ENCODE peak calls at places on chromosomes 2 and 18, in nine cellular contexts. One of them, this sample, is unnamed.

GRCh38 chr2:232925153-232925768 is 55.2 kb downstream of the SNORC start:
- DNase-seq in mammary epithelial cell: no peak
- DNase-seq in tibial nerve: no peak
- DNase-seq in neuronal stem cell: no peak
- DNase-seq in SK-N-SH: no peak
- DNase-seq in effector memory CD4-positive, alpha-beta T cell: no peak
- DNase-seq in endodermal cell: peak
- DNase-seq in right lobe of liver: no peak
- DNase-seq in caudate nucleus: no peak
- DNase-seq in this sample: no peak

GRCh38 chr2:203782262-203782976 is 76.0 kb downstream of the CD28 start:
- DNase-seq in neuronal stem cell: peak
- DNase-seq in mammary epithelial cell: peak
- DNase-seq in caudate nucleus: no peak
- DNase-seq in effector memory CD4-positive, alpha-beta T cell: peak
- DNase-seq in tibial nerve: no peak
- DNase-seq in right lobe of liver: no peak
- DNase-seq in endodermal cell: peak
- DNase-seq in SK-N-SH: peak
- DNase-seq in this sample: no peak

GRCh38 chr2:142874293-142874814 is 3.1 kb upstream of the KYNU start:
- DNase-seq in tibial nerve: no peak
- DNase-seq in effector memory CD4-positive, alpha-beta T cell: no peak
- DNase-seq in right lobe of liver: no peak
- DNase-seq in caudate nucleus: no peak
- DNase-seq in neuronal stem cell: no peak
- DNase-seq in mammary epithelial cell: peak
- DNase-seq in SK-N-SH: no peak
- DNase-seq in endodermal cell: no peak
- DNase-seq in this sample: no peak

GRCh38 chr18:49651033-49651432 is 89.2 kb downstream of the LIPG start:
- DNase-seq in endodermal cell: peak
- DNase-seq in effector memory CD4-positive, alpha-beta T cell: no peak
- DNase-seq in caudate nucleus: no peak
- DNase-seq in mammary epithelial cell: no peak
- DNase-seq in tibial nerve: no peak
- DNase-seq in right lobe of liver: peak
- DNase-seq in neuronal stem cell: no peak
- DNase-seq in SK-N-SH: no peak
- DNase-seq in this sample: no peak

GRCh38 chr2:202018950-202019349 is 14.7 kb upstream of the FZD7 start:
- DNase-seq in caudate nucleus: no peak
- DNase-seq in mammary epithelial cell: no peak
- DNase-seq in endodermal cell: no peak
- DNase-seq in tibial nerve: no peak
- DNase-seq in neuronal stem cell: no peak
- DNase-seq in right lobe of liver: no peak
- DNase-seq in SK-N-SH: no peak
- DNase-seq in effector memory CD4-positive, alpha-beta T cell: no peak
- DNase-seq in this sample: no peak

GRCh38 chr18:55248497-55248896 is 289.2 kb upstream of the CCDC68 start:
- DNase-seq in caudate nucleus: no peak
- DNase-seq in mammary epithelial cell: no peak
- DNase-seq in effector memory CD4-positive, alpha-beta T cell: no peak
- DNase-seq in tibial nerve: no peak
- DNase-seq in SK-N-SH: no peak
- DNase-seq in neuronal stem cell: no peak
- DNase-seq in endodermal cell: no peak
- DNase-seq in right lobe of liver: no peak
- DNase-seq in this sample: no peak

GRCh38 chr2:99928472-99929053 is 213.8 kb downstream of the AFF3 start:
- DNase-seq in caudate nucleus: no peak
- DNase-seq in right lobe of liver: no peak
- DNase-seq in SK-N-SH: no peak
- DNase-seq in mammary epithelial cell: no peak
- DNase-seq in endodermal cell: no peak
- DNase-seq in neuronal stem cell: no peak
- DNase-seq in tibial nerve: no peak
- DNase-seq in effector memory CD4-positive, alpha-beta T cell: no peak
- DNase-seq in this sample: no peak

GRCh38 chr2:109375656-109376055 is 238.1 kb downstream of the SEPTIN10 start:
- DNase-seq in caudate nucleus: no peak
- DNase-seq in endodermal cell: peak
- DNase-seq in neuronal stem cell: no peak
- DNase-seq in mammary epithelial cell: no peak
- DNase-seq in right lobe of liver: no peak
- DNase-seq in tibial nerve: no peak
- DNase-seq in SK-N-SH: no peak
- DNase-seq in effector memory CD4-positive, alpha-beta T cell: no peak
- DNase-seq in this sample: no peak

GRCh38 chr2:178796079-178796677 is 11.0 kb downstream of the TTN start:
- DNase-seq in tibial nerve: no peak
- DNase-seq in right lobe of liver: no peak
- DNase-seq in neuronal stem cell: peak
- DNase-seq in SK-N-SH: peak
- DNase-seq in effector memory CD4-positive, alpha-beta T cell: no peak
- DNase-seq in caudate nucleus: no peak
- DNase-seq in endodermal cell: no peak
- DNase-seq in mammary epithelial cell: peak
- DNase-seq in this sample: no peak

GRCh38 chr2:11898576-11898975 is 152.1 kb downstream of the LPIN1 start:
- DNase-seq in right lobe of liver: no peak
- DNase-seq in tibial nerve: no peak
- DNase-seq in neuronal stem cell: no peak
- DNase-seq in caudate nucleus: no peak
- DNase-seq in SK-N-SH: no peak
- DNase-seq in effector memory CD4-positive, alpha-beta T cell: no peak
- DNase-seq in mammary epithelial cell: no peak
- DNase-seq in endodermal cell: no peak
- DNase-seq in this sample: no peak

GRCh38 chr2:100742884-100743283 is 77.1 kb upstream of the NPAS2 start:
- DNase-seq in neuronal stem cell: no peak
- DNase-seq in effector memory CD4-positive, alpha-beta T cell: no peak
- DNase-seq in caudate nucleus: no peak
- DNase-seq in mammary epithelial cell: peak
- DNase-seq in tibial nerve: no peak
- DNase-seq in endodermal cell: no peak
- DNase-seq in SK-N-SH: peak
- DNase-seq in right lobe of liver: no peak
- DNase-seq in this sample: no peak

GRCh38 chr2:172066394-172066863 is 18.9 kb upstream of the DLX1 start:
- DNase-seq in tibial nerve: no peak
- DNase-seq in SK-N-SH: no peak
- DNase-seq in neuronal stem cell: no peak
- DNase-seq in caudate nucleus: no peak
- DNase-seq in right lobe of liver: no peak
- DNase-seq in effector memory CD4-positive, alpha-beta T cell: no peak
- DNase-seq in endodermal cell: no peak
- DNase-seq in mammary epithelial cell: no peak
- DNase-seq in this sample: no peak

GRCh38 chr18:45619062-45619825 is 4.0 kb downstream of the SLC14A2 start:
- DNase-seq in SK-N-SH: no peak
- DNase-seq in endodermal cell: no peak
- DNase-seq in tibial nerve: peak
- DNase-seq in effector memory CD4-positive, alpha-beta T cell: no peak
- DNase-seq in mammary epithelial cell: no peak
- DNase-seq in caudate nucleus: no peak
- DNase-seq in right lobe of liver: no peak
- DNase-seq in neuronal stem cell: no peak
- DNase-seq in this sample: no peak

GRCh38 chr2:11456251-11456650 is 9.7 kb downstream of the E2F6 start:
- DNase-seq in neuronal stem cell: no peak
- DNase-seq in mammary epithelial cell: no peak
- DNase-seq in effector memory CD4-positive, alpha-beta T cell: no peak
- DNase-seq in tibial nerve: no peak
- DNase-seq in endodermal cell: no peak
- DNase-seq in caudate nucleus: no peak
- DNase-seq in SK-N-SH: no peak
- DNase-seq in right lobe of liver: no peak
- DNase-seq in this sample: no peak

DNA sequence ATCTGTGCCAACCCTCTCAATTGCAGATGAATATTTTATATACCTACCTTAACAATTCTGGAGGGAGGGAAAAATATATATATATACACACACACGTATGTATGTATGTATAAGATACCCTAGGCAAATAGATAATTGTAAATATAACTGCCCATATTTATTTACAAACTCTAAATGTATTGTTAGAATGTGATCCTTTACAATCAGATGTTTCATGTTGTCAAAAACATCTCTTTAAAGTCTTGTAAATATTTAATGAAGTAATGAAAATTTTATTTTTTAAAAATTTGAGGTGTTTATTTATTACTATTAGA is 11.6 kb downstream of the ANKRD12 start:
- DNase-seq in caudate nucleus: no peak
- DNase-seq in SK-N-SH: no peak
- DNase-seq in mammary epithelial cell: no peak
- DNase-seq in effector memory CD4-positive, alpha-beta T cell: no peak
- DNase-seq in right lobe of liver: no peak
- DNase-seq in tibial nerve: no peak
- DNase-seq in neuronal stem cell: no peak
- DNase-seq in endodermal cell: no peak
- DNase-seq in this sample: no peak
- H3K27ac ChIP-seq in caudate nucleus: no peak
- H3K27ac ChIP-seq in SK-N-SH: no peak
- H3K27ac ChIP-seq in mammary epithelial cell: no peak
- H3K27ac ChIP-seq in effector memory CD4-positive, alpha-beta T cell: peak
- H3K27ac ChIP-seq in right lobe of liver: no peak
- H3K27ac ChIP-seq in tibial nerve: no peak
- H3K27ac ChIP-seq in neuronal stem cell: no peak
- H3K27ac ChIP-seq in endodermal cell: no peak
- H3K27ac ChIP-seq in this sample: no peak

GRCh38 chr2:68767996-68768395 is 33.4 kb downstream of the ARHGAP25 start:
- DNase-seq in caudate nucleus: no peak
- DNase-seq in endodermal cell: no peak
- DNase-seq in neuronal stem cell: no peak
- DNase-seq in effector memory CD4-positive, alpha-beta T cell: no peak
- DNase-seq in right lobe of liver: no peak
- DNase-seq in mammary epithelial cell: no peak
- DNase-seq in tibial nerve: no peak
- DNase-seq in SK-N-SH: no peak
- DNase-seq in this sample: no peak

GRCh38 chr2:68768461-68768860 is 33.9 kb downstream of the ARHGAP25 start:
- DNase-seq in effector memory CD4-positive, alpha-beta T cell: no peak
- DNase-seq in caudate nucleus: no peak
- DNase-seq in SK-N-SH: no peak
- DNase-seq in neuronal stem cell: no peak
- DNase-seq in mammary epithelial cell: no peak
- DNase-seq in endodermal cell: no peak
- DNase-seq in tibial nerve: no peak
- DNase-seq in right lobe of liver: no peak
- DNase-seq in this sample: no peak

GRCh38 chr2:68770271-68771111 is 35.9 kb downstream of the ARHGAP25 start:
- DNase-seq in SK-N-SH: no peak
- DNase-seq in caudate nucleus: no peak
- DNase-seq in neuronal stem cell: no peak
- DNase-seq in mammary epithelial cell: peak
- DNase-seq in tibial nerve: no peak
- DNase-seq in right lobe of liver: no peak
- DNase-seq in endodermal cell: no peak
- DNase-seq in effector memory CD4-positive, alpha-beta T cell: no peak
- DNase-seq in this sample: no peak

GRCh38 chr2:68769586-68770270 is 35.1 kb downstream of the ARHGAP25 start:
- DNase-seq in endodermal cell: no peak
- DNase-seq in caudate nucleus: no peak
- DNase-seq in neuronal stem cell: no peak
- DNase-seq in effector memory CD4-positive, alpha-beta T cell: no peak
- DNase-seq in mammary epithelial cell: peak
- DNase-seq in tibial nerve: no peak
- DNase-seq in SK-N-SH: no peak
- DNase-seq in right lobe of liver: no peak
- DNase-seq in this sample: no peak

GRCh38 chr2:68768951-68769350 is 34.3 kb downstream of the ARHGAP25 start:
- DNase-seq in effector memory CD4-positive, alpha-beta T cell: no peak
- DNase-seq in endodermal cell: no peak
- DNase-seq in tibial nerve: no peak
- DNase-seq in right lobe of liver: no peak
- DNase-seq in caudate nucleus: no peak
- DNase-seq in mammary epithelial cell: no peak
- DNase-seq in neuronal stem cell: no peak
- DNase-seq in SK-N-SH: no peak
- DNase-seq in this sample: no peak
- H3K27ac ChIP-seq in effector memory CD4-positive, alpha-beta T cell: peak
- H3K27ac ChIP-seq in endodermal cell: no peak
- H3K27ac ChIP-seq in tibial nerve: peak
- H3K27ac ChIP-seq in right lobe of liver: no peak
- H3K27ac ChIP-seq in caudate nucleus: no peak
- H3K27ac ChIP-seq in mammary epithelial cell: no peak
- H3K27ac ChIP-seq in neuronal stem cell: no peak
- H3K27ac ChIP-seq in SK-N-SH: no peak
- H3K27ac ChIP-seq in this sample: no peak

DNA sequence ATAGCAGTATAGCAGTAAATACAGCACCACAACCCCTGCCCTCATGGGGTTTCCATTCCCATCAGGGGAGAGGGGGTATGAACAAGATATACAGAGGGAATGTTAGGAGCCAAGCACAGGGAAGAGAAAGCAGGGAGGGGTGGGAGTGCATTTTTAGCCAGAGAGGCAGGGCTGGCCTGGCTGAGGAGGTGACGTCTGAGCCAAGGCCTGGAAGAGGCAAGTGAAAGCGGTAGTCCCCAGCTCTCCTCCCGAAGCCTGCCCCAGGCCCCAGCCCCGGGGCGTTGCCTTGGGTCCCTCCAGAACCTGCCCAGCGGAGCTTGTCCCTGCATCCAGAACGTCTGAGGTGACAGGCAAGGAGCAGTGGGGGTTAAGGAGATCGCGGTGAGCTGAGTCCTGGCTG is 45.1 kb upstream of the FOSL2 start:
- DNase-seq in effector memory CD4-positive, alpha-beta T cell: no peak
- DNase-seq in tibial nerve: no peak
- DNase-seq in neuronal stem cell: no peak
- DNase-seq in caudate nucleus: no peak
- DNase-seq in mammary epithelial cell: no peak
- DNase-seq in SK-N-SH: no peak
- DNase-seq in right lobe of liver: peak
- DNase-seq in endodermal cell: no peak
- DNase-seq in this sample: no peak
- H3K27ac ChIP-seq in effector memory CD4-positive, alpha-beta T cell: no peak
- H3K27ac ChIP-seq in tibial nerve: no peak
- H3K27ac ChIP-seq in neuronal stem cell: no peak
- H3K27ac ChIP-seq in caudate nucleus: no peak
- H3K27ac ChIP-seq in mammary epithelial cell: no peak
- H3K27ac ChIP-seq in SK-N-SH: no peak
- H3K27ac ChIP-seq in right lobe of liver: no peak
- H3K27ac ChIP-seq in endodermal cell: no peak
- H3K27ac ChIP-seq in this sample: no peak

DNA sequence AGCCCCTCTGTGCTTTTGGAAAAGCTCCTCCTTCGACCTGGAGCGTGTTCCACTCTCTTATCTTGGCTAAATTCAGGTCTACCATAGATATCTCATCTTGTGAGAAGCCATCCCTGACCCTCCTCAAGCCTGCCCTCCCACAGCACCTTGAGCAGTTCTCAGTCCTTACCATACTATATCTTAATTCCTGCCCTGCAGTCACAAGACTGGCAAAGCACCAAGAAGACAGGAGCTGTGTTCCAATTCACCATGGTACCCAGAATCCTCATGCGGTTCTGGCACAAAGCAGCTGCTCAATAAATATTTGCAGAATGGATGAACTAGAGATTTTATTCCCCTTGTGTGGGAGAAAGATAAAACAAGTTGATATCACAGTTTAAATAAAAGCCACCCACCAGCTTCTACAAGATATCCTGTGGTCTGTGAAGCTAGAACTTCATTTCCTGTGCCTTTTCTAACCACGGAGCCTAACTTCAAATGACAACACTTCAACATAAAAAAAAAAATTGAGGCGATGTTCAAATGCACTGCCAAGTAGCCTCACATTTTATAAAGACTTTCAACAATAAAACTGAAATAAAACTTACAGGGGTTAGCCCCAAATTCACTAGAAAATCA is 19.5 kb downstream of the MARCHF4 start:
- DNase-seq in neuronal stem cell: no peak
- DNase-seq in right lobe of liver: no peak
- DNase-seq in caudate nucleus: no peak
- DNase-seq in effector memory CD4-positive, alpha-beta T cell: no peak
- DNase-seq in mammary epithelial cell: no peak
- DNase-seq in endodermal cell: no peak
- DNase-seq in SK-N-SH: no peak
- DNase-seq in tibial nerve: no peak
- DNase-seq in this sample: no peak
- H3K27ac ChIP-seq in neuronal stem cell: no peak
- H3K27ac ChIP-seq in right lobe of liver: no peak
- H3K27ac ChIP-seq in caudate nucleus: no peak
- H3K27ac ChIP-seq in effector memory CD4-positive, alpha-beta T cell: peak
- H3K27ac ChIP-seq in mammary epithelial cell: no peak
- H3K27ac ChIP-seq in endodermal cell: no peak
- H3K27ac ChIP-seq in SK-N-SH: no peak
- H3K27ac ChIP-seq in tibial nerve: no peak
- H3K27ac ChIP-seq in this sample: no peak